ENCODE peak calls at places on chromosomes 3 and 15, in four cellular contexts. Y, J, U and K are unnamed samples.

GRCh38 chr3:50323092-50323600 is 601 bp upstream of the HYAL2 start:
- DNase-seq in Y (no peak), J (no peak), U (no peak), K (no peak)

GRCh38 chr15:28456476-28457395 is 76.0 kb downstream of the GOLGA8G start:
- DNase-seq in Y (no peak), J (no peak), U (no peak), K (no peak)

GRCh38 chr15:67064607-67065530 is 533 bp upstream of the SMAD3 start:
- DNase-seq in Y (no peak), J (no peak), U (peak), K (no peak)

GRCh38 chr15:24858737-24859601 is 95.8 kb upstream of the SNRPN start:
- DNase-seq in Y (no peak), J (no peak), U (no peak), K (no peak)

GRCh38 chr15:45885801-45886200 is 251.0 kb downstream of the SQOR start:
- DNase-seq in Y (no peak), J (no peak), U (no peak), K (no peak)

GRCh38 chr15:44811347-44811746 is 75.0 kb downstream of the TRIM69 start:
- DNase-seq in Y (no peak), J (no peak), U (peak), K (no peak)

GRCh38 chr3:42780892-42781700 is 8.0 kb upstream of the CCDC13 start:
- DNase-seq in Y (peak), J (peak), U (peak), K (peak)

GRCh38 chr3:13079051-13079450 is 5.8 kb upstream of the IQSEC1 start:
- DNase-seq in Y (no peak), J (no peak), U (no peak), K (no peak)

GRCh38 chr3:149816326-149816725 is 3.3 kb downstream of the RNF13 start:
- DNase-seq in Y (no peak), J (no peak), U (no peak), K (no peak)

GRCh38 chr15:74257105-74257504 is 21.0 kb downstream of the CCDC33 start:
- DNase-seq in Y (no peak), J (no peak), U (no peak), K (no peak)

GRCh38 chr15:87118424-87118823 is 1038.8 kb downstream of the AGBL1 start:
- DNase-seq in Y (no peak), J (no peak), U (no peak), K (no peak)

GRCh38 chr3:50550079-50550736 is 17.3 kb downstream of the C3orf18 start:
- DNase-seq in Y (peak), J (peak), U (peak), K (peak)

GRCh38 chr3:32603064-32603463 is 32.4 kb upstream of the DYNC1LI1 start:
- DNase-seq in Y (no peak), J (no peak), U (no peak), K (no peak)

GRCh38 chr3:44323341-44323955 is 15.1 kb upstream of the TCAIM start:
- DNase-seq in Y (peak), J (peak), U (peak), K (peak)

GRCh38 chr3:9902372-9903237 is at the start of gene IL17RE:
- DNase-seq in Y (no peak), J (no peak), U (peak), K (peak)

GRCh38 chr3:16114930-16115329 is 59.5 kb upstream of the GALNT15 start:
- DNase-seq in Y (no peak), J (no peak), U (no peak), K (no peak)

DNA sequence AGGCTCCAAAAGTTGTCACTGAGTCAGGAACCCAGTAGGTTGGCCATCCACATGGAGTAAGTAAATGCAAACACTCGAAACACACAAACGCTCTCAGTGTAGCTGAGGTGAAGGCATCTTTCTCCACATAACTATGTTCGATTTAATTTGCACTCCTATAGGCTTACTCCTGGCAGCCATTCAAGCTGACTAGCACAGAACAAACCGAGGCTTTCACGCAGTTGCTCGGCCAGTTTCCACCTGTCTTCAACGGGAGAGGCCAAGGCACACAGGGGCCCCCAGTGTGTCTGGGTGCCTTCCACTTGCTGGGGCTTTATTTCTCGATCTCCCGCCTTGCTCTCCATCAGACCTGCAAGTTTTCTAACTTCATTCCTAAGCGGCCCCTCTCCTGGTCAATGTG is 18.9 kb downstream of the RGMA start:
- DNase-seq in Y (no peak), J (no peak), U (no peak), K (no peak)
- H3K4me3 ChIP-seq in Y (no peak), J (no peak), U (no peak), K (no peak)

GRCh38 chr3:123064914-123065313 is 1.9 kb upstream of the PDIA5 start:
- DNase-seq in Y (no peak), J (no peak), U (no peak), K (peak)
- H3K4me3 ChIP-seq in Y (no peak), J (no peak), U (no peak), K (no peak)

GRCh38 chr3:14127516-14128161 is 2.8 kb downstream of the TMEM43 start:
- DNase-seq in Y (no peak), J (no peak), U (no peak), K (no peak)

GRCh38 chr3:14127106-14127505 is 2.3 kb downstream of the TMEM43 start:
- DNase-seq in Y (no peak), J (no peak), U (peak), K (no peak)

GRCh38 chr3:14125193-14126016 is 553 bp downstream of the TMEM43 start:
- DNase-seq in Y (peak), J (no peak), U (peak), K (no peak)

GRCh38 chr3:14124615-14125192 is at the start of the genes CHCHD4 and TMEM43:
- DNase-seq in Y (peak), J (peak), U (peak), K (peak)

GRCh38 chr3:14126017-14126902 is 1.4 kb downstream of the TMEM43 start:
- DNase-seq in Y (no peak), J (no peak), U (no peak), K (no peak)
- H3K4me3 ChIP-seq in Y (peak), J (peak), U (peak), K (peak)

GRCh38 chr3:114746502-114746901 is 400.6 kb downstream of the ZBTB20 start:
- DNase-seq in Y (no peak), J (no peak), U (no peak), K (no peak)

GRCh38 chr3:114741066-114741465 is 406.0 kb downstream of the ZBTB20 start:
- DNase-seq in Y (no peak), J (no peak), U (no peak), K (no peak)

GRCh38 chr3:114743746-114744145 is 403.3 kb downstream of the ZBTB20 start:
- DNase-seq in Y (no peak), J (no peak), U (no peak), K (no peak)

GRCh38 chr3:114739627-114740026 is 407.5 kb downstream of the ZBTB20 start:
- DNase-seq in Y (no peak), J (no peak), U (no peak), K (no peak)

GRCh38 chr3:114745322-114746240 is 401.5 kb downstream of the ZBTB20 start:
- DNase-seq in Y (peak), J (no peak), U (peak), K (no peak)
- H3K4me3 ChIP-seq in Y (no peak), J (no peak), U (no peak), K (no peak)